ENCODE peak calls at places on chromosomes 5 and 9, in four cellular contexts. F is Calu3, I is K562, V is transverse colon. U is an unnamed sample.
A peak's percentile ranks its signal among the peaks of the same experiment; 100 is the strongest.

GRCh38 chr5:38870595-38870994 is 24.8 kb downstream of the OSMR start:
- DNase-seq in F (no peak), V (no peak), I (no peak), U (no peak)

GRCh38 chr9:88922091-88922490 is 69.2 kb upstream of the S1PR3 start:
- DNase-seq in F (no peak), V (peak; percentile 29), I (no peak), U (no peak)

GRCh38 chr5:61330341-61330878 is 1.6 kb upstream of the ZSWIM6 start:
- DNase-seq in I (peak; percentile 10), F (no peak), V (peak; percentile 64), U (peak; percentile 15)

GRCh38 chr5:118956727-118957126 is 31.6 kb downstream of the DTWD2 start:
- DNase-seq in I (no peak), V (no peak), F (no peak), U (no peak)

GRCh38 chr9:97570899-97571298 is 62.3 kb downstream of the TSTD2 start:
- DNase-seq in V (no peak), I (no peak), F (no peak), U (no peak)

GRCh38 chr5:8386889-8387288 is 517.9 kb downstream of the MTRR start:
- DNase-seq in F (no peak), I (no peak), V (no peak), U (no peak)

GRCh38 chr5:27524515-27524914 is 486.1 kb upstream of the CDH9 start:
- DNase-seq in F (no peak), I (no peak), V (no peak), U (no peak)

GRCh38 chr5:75239681-75240080 is 3.0 kb upstream of the ANKRD31 start:
- DNase-seq in F (peak; percentile 33), V (no peak), I (no peak), U (no peak)

GRCh38 chr5:71471193-71471592 is 15.7 kb downstream of the BDP1 start:
- DNase-seq in V (no peak), I (no peak), F (peak; percentile 30), U (no peak)

GRCh38 chr5:55159763-55160492 is at the start of gene GPX8:
- DNase-seq in V (no peak), F (peak; percentile 41), I (peak; percentile 17), U (peak; percentile 31)

GRCh38 chr5:99033014-99033931 is 104.5 kb upstream of the CHD1 start:
- DNase-seq in I (no peak), F (no peak), V (no peak), U (no peak)

GRCh38 chr9:38620483-38621433 is at the start of gene ANKRD18A:
- DNase-seq in I (no peak), V (peak; percentile 90), F (peak; percentile 85), U (peak; percentile 75)

GRCh38 chr5:173235499-173236394 is 741 bp upstream of the NKX2-5 start:
- DNase-seq in I (no peak), V (no peak), F (no peak), U (no peak)

GRCh38 chr5:98904786-98905185 is 24.0 kb downstream of the CHD1 start:
- DNase-seq in F (peak; percentile 46), V (no peak), I (no peak), U (no peak)

GRCh38 chr5:108148715-108149139 is 233.2 kb downstream of the FBXL17 start:
- DNase-seq in I (no peak), V (no peak), F (peak; percentile 6), U (peak; percentile 16)

GRCh38 chr5:122478741-122479459 is 166.9 kb downstream of the SNCAIP start:
- DNase-seq in V (no peak), I (no peak), F (peak; percentile 54), U (no peak)

GRCh38 chr5:148268556-148268955 is at the start of gene SPINK13:
- DNase-seq in V (no peak), F (peak; percentile 65), I (no peak), U (no peak)

GRCh38 chr5:37668524-37669047 is 171.3 kb downstream of the GDNF start:
- DNase-seq in F (peak; percentile 73), I (peak; percentile 43), V (peak; percentile 41), U (no peak)

GRCh38 chr9:88658311-88658822 is 123.4 kb downstream of the NXNL2 start:
- DNase-seq in F (no peak), I (no peak), V (no peak), U (no peak)

GRCh38 chr5:175823731-175824525 is 47.5 kb upstream of the CPLX2 start:
- DNase-seq in I (no peak), V (no peak), F (no peak), U (no peak)

GRCh38 chr5:132785864-132786263 is 8.8 kb upstream of the SEPTIN8 start:
- DNase-seq in I (no peak), F (no peak), V (no peak), U (no peak)

GRCh38 chr5:6636293-6636692 is 3.1 kb downstream of the SRD5A1 start:
- DNase-seq in F (no peak), V (no peak), I (no peak), U (no peak)

GRCh38 chr5:173456751-173457171 is 128.5 kb upstream of the STC2 start:
- DNase-seq in V (no peak), I (no peak), F (no peak), U (no peak)

GRCh38 chr5:100890514-100891008 is 12.5 kb downstream of the ST8SIA4 start:
- DNase-seq in I (no peak), V (no peak), F (no peak), U (no peak)

GRCh38 chr9:101030022-101030391 is 1.5 kb downstream of the PLPPR1 start:
- DNase-seq in I (no peak), F (no peak), V (no peak), U (no peak)

GRCh38 chr9:101027246-101027645 is 1.3 kb upstream of the PLPPR1 start:
- DNase-seq in I (no peak), F (no peak), V (no peak), U (no peak)

GRCh38 chr9:101027733-101028345 is 688 bp upstream of the PLPPR1 start:
- DNase-seq in I (no peak), V (no peak), F (no peak), U (no peak)

GRCh38 chr9:101029300-101030021 is 934 bp downstream of the PLPPR1 start:
- DNase-seq in I (no peak), V (no peak), F (no peak), U (no peak)

GRCh38 chr9:101028346-101029299 is at the start of gene PLPPR1:
- DNase-seq in V (peak; percentile 54), F (peak; percentile 61), I (no peak), U (peak; percentile 28)
- TF ChIP-seq CTCF in V (no peak), F (no peak), I (no peak), U (no peak)

DNA sequence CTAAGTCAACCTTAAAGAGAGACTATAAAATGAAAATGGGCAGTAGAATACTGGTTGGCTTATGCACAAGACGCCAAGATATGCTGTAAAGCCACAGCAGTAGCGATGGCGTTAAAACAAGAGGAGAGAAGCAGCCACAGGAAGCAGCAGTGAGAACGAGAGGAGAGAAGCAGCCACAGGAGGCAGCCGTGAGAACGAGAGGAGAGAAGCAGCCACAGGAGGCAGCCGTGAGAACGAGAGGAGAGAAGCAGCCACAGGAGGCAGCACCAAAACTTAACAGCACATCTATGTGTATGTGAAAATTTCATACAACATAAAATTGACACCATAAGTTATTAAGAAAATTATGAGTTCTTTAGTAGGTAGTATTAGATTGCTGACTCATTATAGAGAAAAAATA is 2318.6 kb upstream of the ACO1 start:
- DNase-seq in I (no peak), V (no peak), F (peak; percentile 38), U (no peak)
- TF ChIP-seq CTCF in I (no peak), V (no peak), F (peak; percentile 28), U (no peak)

DNA sequence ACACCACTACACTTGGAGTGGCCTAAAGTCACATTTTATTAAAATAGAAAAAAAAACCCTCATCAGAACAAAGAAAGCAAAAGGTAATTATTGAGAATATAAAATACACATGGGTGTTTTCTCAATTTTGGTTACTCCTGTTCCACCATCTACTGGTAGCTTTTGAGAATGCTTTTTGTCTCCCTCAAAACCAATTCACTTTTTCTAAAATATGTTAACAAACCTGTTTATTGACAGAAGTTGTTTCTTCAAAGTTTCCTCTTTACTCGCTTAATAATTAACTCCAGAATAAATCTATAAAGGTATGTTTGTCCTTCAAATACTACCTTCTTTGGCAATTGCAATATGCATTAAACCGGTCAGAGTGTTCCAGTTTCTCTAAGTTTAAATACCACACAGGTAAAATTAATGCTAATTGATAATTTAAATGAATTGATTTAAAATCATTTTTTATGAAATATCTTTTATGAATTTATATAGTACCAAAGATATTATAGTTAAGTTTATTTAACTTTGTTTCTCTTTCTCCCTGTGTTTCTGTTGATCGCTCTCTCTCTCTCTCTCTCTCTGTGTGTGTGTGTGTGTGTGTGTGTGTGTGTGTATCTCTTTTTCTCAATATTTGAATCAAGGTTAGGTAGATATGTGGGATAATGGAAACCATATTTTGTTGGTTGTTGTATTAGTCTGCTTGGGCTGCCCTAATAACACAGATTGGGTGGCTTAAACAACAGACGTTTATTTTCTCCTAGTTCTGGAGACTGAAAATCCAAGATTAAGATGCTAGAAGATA is 487.4 kb downstream of the PRDM9 start:
- DNase-seq in F (no peak), V (no peak), I (no peak), U (no peak)
- TF ChIP-seq CTCF in F (no peak), V (no peak), I (no peak), U (no peak)

GRCh38 chr9:117046666-117047327 is 359.7 kb downstream of the TRIM32 start:
- DNase-seq in F (no peak), V (no peak), I (no peak), U (peak; percentile 4)
- TF ChIP-seq CTCF in F (no peak), V (no peak), I (no peak), U (no peak)

GRCh38 chr5:9515451-9515850 is 30.4 kb downstream of the SEMA5A start:
- DNase-seq in V (no peak), F (no peak), I (no peak), U (no peak)

GRCh38 chr5:9514968-9515367 is 30.9 kb downstream of the SEMA5A start:
- DNase-seq in F (no peak), V (no peak), I (no peak), U (no peak)

GRCh38 chr5:9516591-9516990 is 29.3 kb downstream of the SEMA5A start:
- DNase-seq in V (no peak), I (no peak), F (no peak), U (no peak)

GRCh38 chr5:9512452-9512851 is 33.4 kb downstream of the SEMA5A start:
- DNase-seq in V (no peak), I (no peak), F (no peak), U (no peak)

DNA sequence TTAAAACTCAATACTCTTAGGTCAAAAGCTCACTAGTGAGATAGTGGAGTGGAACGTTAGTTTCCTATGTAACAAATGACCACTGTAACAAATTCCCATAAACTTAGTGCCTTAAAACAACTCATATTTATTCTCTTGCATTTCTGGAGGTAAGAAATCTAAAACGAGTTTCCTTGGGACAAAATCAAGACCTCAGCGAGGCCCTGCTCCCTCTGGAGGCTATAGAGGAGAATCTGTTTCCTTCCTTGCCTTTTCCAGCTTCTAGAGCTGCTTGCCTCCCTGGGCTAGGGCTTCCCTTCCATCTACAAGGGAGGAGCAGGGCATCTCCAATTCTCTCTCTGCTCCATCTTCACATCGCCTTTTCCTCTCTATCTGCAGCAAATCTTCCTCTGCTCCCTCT is 32.0 kb downstream of the SEMA5A start:
- DNase-seq in V (no peak), F (no peak), I (no peak), U (no peak)
- TF ChIP-seq CTCF in V (no peak), F (no peak), I (no peak), U (no peak)

DNA sequence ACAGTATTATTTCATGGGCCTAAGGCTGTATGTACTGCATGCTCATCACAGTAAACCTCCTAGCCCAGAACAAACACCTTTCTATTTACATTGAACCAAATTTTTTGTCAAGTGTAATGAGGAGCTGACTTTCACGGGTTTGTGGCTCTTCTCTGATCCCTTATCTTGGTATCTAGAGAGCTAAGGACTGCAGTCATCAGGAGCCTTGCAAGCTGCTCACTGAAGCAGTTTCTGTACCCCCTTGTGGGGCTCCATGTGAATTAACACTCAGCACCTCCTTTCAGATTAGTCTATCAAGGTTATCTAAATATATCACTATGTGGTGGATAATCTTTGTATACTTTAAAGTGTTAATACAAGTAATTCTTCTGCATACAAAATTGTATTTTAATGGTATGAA is 108.2 kb downstream of the AUH start:
- DNase-seq in F (no peak), V (no peak), I (peak; percentile 16), U (peak; percentile 30)
- TF ChIP-seq CTCF in F (no peak), V (no peak), I (peak; percentile 31), U (no peak)

U was measured in GM13976.